ENCODE peak calls at places on chromosomes 6 and 20, in ten cellular contexts. J is lung, T is heart left ventricle, G is Panc1, P is esophagus muscularis mucosa, H is body of pancreas, Q is colonic mucosa, V is psoas muscle, L is stomach, A is spleen. Y is an unnamed sample.
A peak's percentile ranks its signal among the peaks of the same experiment; 100 is the strongest.

GRCh38 chr6:13787146-13787545 is 27.2 kb downstream of the MCUR1 start:
- DNase-seq in J (no peak), T (no peak), G (no peak), P (no peak), H (no peak), Q (no peak), V (no peak), L (no peak), A (no peak), Y (no peak)

GRCh38 chr6:88268508-88268907 is 102.4 kb upstream of the CNR1 start:
- DNase-seq in J (no peak), T (no peak), G (no peak), P (no peak), H (no peak), Q (no peak), V (no peak), L (no peak), A (no peak), Y (no peak)

GRCh38 chr6:101001012-101001411 is 119.9 kb upstream of the ASCC3 start:
- DNase-seq in J (no peak), T (no peak), G (no peak), P (no peak), H (no peak), Q (no peak), V (no peak), L (no peak), A (no peak), Y (no peak)

GRCh38 chr20:19986419-19986818 is 30.7 kb upstream of the NAA20 start:
- DNase-seq in J (no peak), T (no peak), G (no peak), P (no peak), H (no peak), Q (no peak), V (no peak), L (no peak), A (no peak), Y (no peak)

GRCh38 chr6:143195349-143195845 is 134.7 kb downstream of the AIG1 start:
- DNase-seq in J (no peak), T (no peak), G (no peak), P (no peak), H (no peak), Q (no peak), V (peak; percentile 50), L (no peak), A (no peak), Y (no peak)

GRCh38 chr6:17169291-17169690 is 67.4 kb downstream of the STMND1 start:
- DNase-seq in J (no peak), T (no peak), G (no peak), P (no peak), H (no peak), Q (no peak), V (peak; percentile 52), L (no peak), A (no peak), Y (no peak)

GRCh38 chr6:136103101-136103688 is 146.9 kb downstream of the MTFR2 start:
- DNase-seq in J (no peak), T (no peak), G (no peak), P (no peak), H (no peak), Q (no peak), V (no peak), L (no peak), A (no peak), Y (no peak)

GRCh38 chr20:20207291-20207690 is 155.0 kb downstream of the CFAP61 start:
- DNase-seq in J (no peak), T (no peak), G (no peak), P (no peak), H (no peak), Q (no peak), V (no peak), L (no peak), A (no peak), Y (no peak)

GRCh38 chr20:19460386-19460785 is 247.9 kb downstream of the SLC24A3 start:
- DNase-seq in J (no peak), T (no peak), G (no peak), P (no peak), H (no peak), Q (no peak), V (no peak), L (no peak), A (no peak), Y (no peak)

GRCh38 chr6:110874880-110875547 is 429 bp downstream of the AMD1 start:
- DNase-seq in J (peak; percentile 37), T (peak; percentile 40), G (no peak), P (no peak), H (peak; percentile 74), Q (peak; percentile 53), V (no peak), L (peak; percentile 68), A (peak; percentile 93), Y (peak; percentile 65)

GRCh38 chr6:116461563-116462507 is 660 bp downstream of the CALHM6 start:
- DNase-seq in J (peak; percentile 30), T (peak; percentile 56), G (no peak), P (no peak), H (peak; percentile 48), Q (peak; percentile 32), V (peak; percentile 56), L (peak; percentile 35), A (peak; percentile 96), Y (peak; percentile 49)

GRCh38 chr6:102520981-102521380 is 1127.5 kb downstream of the GRIK2 start:
- DNase-seq in J (no peak), T (no peak), G (no peak), P (no peak), H (no peak), Q (no peak), V (no peak), L (no peak), A (no peak), Y (no peak)

GRCh38 chr6:16947461-16948159 is 154.2 kb upstream of the STMND1 start:
- DNase-seq in J (peak; percentile 40), T (no peak), G (no peak), P (no peak), H (peak; percentile 6), Q (peak; percentile 33), V (no peak), L (no peak), A (no peak), Y (peak; percentile 45)

GRCh38 chr20:62740286-62741141 is 31.9 kb downstream of the NTSR1 start:
- DNase-seq in J (peak; percentile 43), T (peak; percentile 44), G (peak; percentile 78), P (no peak), H (peak; percentile 7), Q (no peak), V (no peak), L (peak; percentile 39), A (peak; percentile 88), Y (peak; percentile 3)

GRCh38 chr20:37695684-37696342 is 2.0 kb downstream of the CTNNBL1 start:
- DNase-seq in J (no peak), T (no peak), G (no peak), P (no peak), H (no peak), Q (no peak), V (no peak), L (no peak), A (no peak), Y (no peak)
- TF ChIP-seq CTCF in J (no peak), T (no peak), G (no peak), P (no peak), H (no peak), Q (no peak), V (no peak), L (no peak), A (no peak), Y (no peak)

DNA sequence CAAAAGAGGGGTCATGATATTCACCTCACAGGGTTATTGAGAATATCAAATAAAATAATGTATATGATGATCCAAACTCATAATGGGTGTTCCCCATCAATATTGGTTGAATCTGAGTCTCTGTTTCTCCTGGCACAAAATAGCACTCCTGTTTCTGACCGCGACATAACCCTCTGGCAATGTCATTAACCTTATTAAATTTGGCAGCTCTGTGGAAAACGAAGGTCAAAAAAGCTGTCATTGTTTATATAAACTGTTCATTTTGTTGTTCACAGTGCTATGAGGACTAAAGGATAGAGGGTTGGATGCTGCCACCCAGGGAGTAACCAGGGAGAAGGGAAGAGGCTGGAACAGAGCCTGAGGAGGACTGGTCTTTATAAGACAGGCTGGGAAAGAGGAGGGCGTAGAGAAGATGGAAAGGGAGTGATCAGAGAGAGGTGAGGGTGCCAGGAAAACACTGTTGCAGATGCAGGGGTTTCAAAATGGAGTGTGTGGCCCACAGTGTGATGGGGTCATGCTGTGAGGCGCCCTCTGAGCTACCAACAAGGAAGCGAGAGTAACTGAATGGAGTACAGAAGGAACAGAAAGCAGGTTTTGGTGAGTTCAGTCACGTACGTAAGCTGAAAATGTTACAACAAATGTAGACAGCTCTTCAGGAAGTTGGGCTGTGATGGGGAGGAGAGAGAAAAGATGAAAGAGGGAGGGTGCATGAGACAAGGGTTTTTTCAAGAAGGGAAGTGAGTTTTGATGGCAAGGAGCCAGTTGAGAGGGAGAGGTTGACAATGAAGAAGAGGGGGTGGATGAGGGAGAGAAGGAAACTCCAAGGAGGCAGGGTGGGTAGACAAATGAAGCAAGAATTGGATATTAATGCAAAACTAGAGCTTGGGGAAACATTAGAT is 251.6 kb upstream of the TAB2 start:
- DNase-seq in J (no peak), T (no peak), G (no peak), P (no peak), H (no peak), Q (no peak), V (no peak), L (no peak), A (peak; percentile 79), Y (no peak)
- H3K4me1 ChIP-seq in J (peaks cover 4% of the 10 kb centered on the region), T (peaks cover 54% of the 10 kb centered on the region), G (peaks cover 5% of the 10 kb centered on the region), P (peaks cover 8% of the 10 kb centered on the region), H (peaks cover 24% of the 10 kb centered on the region), Q (peaks cover 3% of the 10 kb centered on the region), V (no peaks in the 10 kb centered on the region), L (peaks cover 8% of the 10 kb centered on the region), A (peaks cover 16% of the 10 kb centered on the region), Y (peaks cover 30% of the 10 kb centered on the region)

DNA sequence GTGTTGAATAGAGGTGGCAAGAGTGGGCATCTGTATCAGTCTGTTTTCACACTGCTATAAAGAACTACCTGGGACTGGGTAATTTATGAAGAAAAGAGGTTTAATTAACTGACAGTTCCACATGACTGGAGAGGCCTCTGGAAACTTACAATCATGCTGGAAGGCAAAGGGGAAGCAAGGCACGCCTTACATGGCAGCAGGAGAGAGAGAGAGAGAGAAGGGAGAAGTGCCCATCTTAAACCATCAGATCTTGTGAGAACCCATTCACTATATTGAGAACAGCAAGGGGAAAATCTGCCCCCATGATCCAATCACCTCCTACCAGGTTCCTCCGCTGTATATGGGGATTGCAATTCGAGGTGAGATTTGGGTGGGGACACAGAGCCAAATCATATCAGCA is 18.6 kb upstream of the PPP1R14C start:
- DNase-seq in J (no peak), T (no peak), G (no peak), P (no peak), H (no peak), Q (no peak), V (no peak), L (no peak), A (no peak), Y (no peak)
- H3K27ac ChIP-seq in J (no peak overlapping the region), T (no peak overlapping the region), G (no peak overlapping the region), P (no peak overlapping the region), H (no peak overlapping the region), Q (no peak overlapping the region), V (no peak overlapping the region), L (no peak overlapping the region), A (no peak overlapping the region), Y (no peak overlapping the region)

DNA sequence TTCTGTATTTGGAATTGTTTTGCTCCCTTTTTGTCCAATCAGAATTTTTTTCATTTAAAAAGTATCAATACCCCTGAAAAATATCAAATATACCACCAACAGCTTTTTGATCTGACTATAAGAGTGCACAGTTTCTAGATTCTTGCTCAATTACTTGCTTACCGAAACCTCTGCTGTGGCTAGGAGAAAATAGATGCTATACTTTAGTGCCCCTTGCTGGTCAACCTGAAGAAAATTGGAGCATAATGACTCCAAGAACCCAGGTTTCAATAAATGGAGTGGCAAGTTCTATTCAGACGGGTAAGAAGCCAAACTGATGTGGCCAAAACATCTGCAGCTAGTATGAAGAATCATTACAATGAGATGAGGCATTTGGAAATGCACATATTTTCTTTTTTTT is 91.4 kb upstream of the SASH1 start:
- DNase-seq in J (no peak), T (no peak), G (no peak), P (no peak), H (no peak), Q (no peak), V (no peak), L (no peak), A (no peak), Y (no peak)
- TF ChIP-seq CTCF in J (peak; percentile 25), T (peak; percentile 40), G (peak; percentile 51), P (peak; percentile 44), H (peak; percentile 37), Q (no peak), V (peak; percentile 51), L (no peak), A (no peak), Y (no peak)

Y was measured in thyroid gland.